ENCODE peak calls at places on chromosomes 7 and 10, in five cellular contexts. T is colonic mucosa, Z is SK-N-SH, Q is mesenchymal stem cell, L is heart left ventricle. H is an unnamed sample. For H3K4me1, the result is how much of the 10 kb centered on the place peaks cover.

GRCh38 chr10:86305521-86305920 is 61.1 kb downstream of the GRID1 start:
- DNase-seq in T (no peak), Z (no peak), Q (no peak), L (no peak), H (no peak)

GRCh38 chr7:51067757-51068156 is 248.9 kb downstream of the COBL start:
- DNase-seq in T (peak), Z (peak), Q (peak), L (peak), H (peak)

GRCh38 chr7:119515214-119515613 is 757.8 kb upstream of the KCND2 start:
- DNase-seq in T (no peak), Z (no peak), Q (no peak), L (no peak), H (no peak)

GRCh38 chr10:116382290-116382689 is 45.4 kb upstream of the PNLIPRP3 start:
- DNase-seq in T (no peak), Z (no peak), Q (no peak), L (no peak), H (no peak)

GRCh38 chr10:43383204-43383971 is 12.0 kb downstream of the FXYD4 start:
- DNase-seq in T (no peak), Z (no peak), Q (no peak), L (no peak), H (no peak)

GRCh38 chr7:32936686-32937085 is 20.6 kb upstream of the FKBP9 start:
- DNase-seq in T (no peak), Z (no peak), Q (no peak), L (no peak), H (no peak)

GRCh38 chr10:76550806-76551205 is 1086.8 kb downstream of the KCNMA1 start:
- DNase-seq in T (no peak), Z (no peak), Q (peak), L (no peak), H (no peak)

GRCh38 chr10:127150136-127150535 is 46.3 kb downstream of the INSYN2A start:
- DNase-seq in T (no peak), Z (no peak), Q (peak), L (no peak), H (no peak)

GRCh38 chr7:28979791-28980190 is 21.7 kb upstream of the TRIL start:
- DNase-seq in T (no peak), Z (no peak), Q (no peak), L (no peak), H (no peak)
- H3K4me1 ChIP-seq in T (under half), Z (under half), Q (under half), L (under half), H (under half)

GRCh38 chr10:103762924-103763323 is 92.5 kb downstream of the SH3PXD2A start:
- DNase-seq in T (no peak), Z (no peak), Q (no peak), L (no peak), H (no peak)
- H3K4me1 ChIP-seq in T (under half), Z (under half), Q (under half), L (half or more), H (under half)

GRCh38 chr10:78721231-78721630 is 347.5 kb upstream of the ZMIZ1 start:
- DNase-seq in T (no peak), Z (no peak), Q (no peak), L (no peak), H (no peak)
- H3K4me1 ChIP-seq in T (under half), Z (under half), Q (under half), L (under half), H (under half)

GRCh38 chr7:73896454-73896853 is 35.5 kb downstream of the TMEM270 start:
- DNase-seq in T (no peak), Z (no peak), Q (no peak), L (no peak), H (no peak)

GRCh38 chr7:73892003-73892975 is 31.3 kb downstream of the TMEM270 start:
- DNase-seq in T (no peak), Z (no peak), Q (no peak), L (no peak), H (peak)

GRCh38 chr7:73895626-73896025 is 34.7 kb downstream of the TMEM270 start:
- DNase-seq in T (no peak), Z (no peak), Q (no peak), L (no peak), H (no peak)

GRCh38 chr7:73893342-73894101 is 32.6 kb downstream of the TMEM270 start:
- DNase-seq in T (no peak), Z (no peak), Q (no peak), L (peak), H (no peak)

GRCh38 chr7:73894851-73895441 is 34.0 kb downstream of the TMEM270 start:
- DNase-seq in T (no peak), Z (peak), Q (peak), L (peak), H (no peak)
- H3K4me1 ChIP-seq in T (under half), Z (under half), Q (under half), L (under half), H (under half)

GRCh38 chr10:80410122-80410521 is 1.8 kb downstream of the PRXL2A start:
- DNase-seq in T (peak), Z (peak), Q (peak), L (no peak), H (peak)

GRCh38 chr10:80407836-80408197 is 534 bp upstream of the PRXL2A start:
- DNase-seq in T (peak), Z (peak), Q (peak), L (peak), H (peak)

GRCh38 chr10:80406249-80406648 is 2.1 kb upstream of the PRXL2A start:
- DNase-seq in T (no peak), Z (no peak), Q (peak), L (no peak), H (no peak)

GRCh38 chr10:80409121-80409520 is 770 bp downstream of the PRXL2A start:
- DNase-seq in T (peak), Z (peak), Q (no peak), L (no peak), H (peak)

GRCh38 chr10:80408198-80409085 is at the start of gene PRXL2A:
- DNase-seq in T (peak), Z (peak), Q (peak), L (peak), H (peak)
- H3K4me1 ChIP-seq in T (under half), Z (half or more), Q (under half), L (half or more), H (under half)

DNA sequence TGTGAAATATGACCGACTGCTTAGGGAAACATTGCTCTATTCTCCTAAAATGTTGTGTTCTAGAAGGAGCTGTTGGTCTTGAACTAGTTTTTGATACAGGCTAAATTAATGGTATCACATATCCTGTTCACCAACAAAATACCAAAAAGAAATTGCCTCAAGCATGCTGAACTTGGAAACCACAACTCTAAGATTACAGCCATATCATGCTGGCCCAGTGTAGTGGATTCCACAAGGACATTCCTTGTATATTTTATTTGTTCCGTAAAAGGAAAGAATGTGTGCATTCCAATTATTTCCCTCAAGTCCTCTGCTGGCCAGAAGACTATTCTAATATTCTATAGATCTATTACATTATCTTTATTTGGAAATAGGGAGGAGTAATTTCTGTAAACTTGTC is 1.7 kb upstream of the NEBL start:
- DNase-seq in T (no peak), Z (no peak), Q (no peak), L (no peak), H (no peak)
- H3K4me1 ChIP-seq in T (under half), Z (under half), Q (under half), L (under half), H (under half)

GRCh38 chr7:105241198-105241597 is 147.5 kb downstream of the SRPK2 start:
- DNase-seq in T (no peak), Z (no peak), Q (no peak), L (no peak), H (no peak)
- H3K4me1 ChIP-seq in T (under half), Z (under half), Q (under half), L (under half), H (under half)

DNA sequence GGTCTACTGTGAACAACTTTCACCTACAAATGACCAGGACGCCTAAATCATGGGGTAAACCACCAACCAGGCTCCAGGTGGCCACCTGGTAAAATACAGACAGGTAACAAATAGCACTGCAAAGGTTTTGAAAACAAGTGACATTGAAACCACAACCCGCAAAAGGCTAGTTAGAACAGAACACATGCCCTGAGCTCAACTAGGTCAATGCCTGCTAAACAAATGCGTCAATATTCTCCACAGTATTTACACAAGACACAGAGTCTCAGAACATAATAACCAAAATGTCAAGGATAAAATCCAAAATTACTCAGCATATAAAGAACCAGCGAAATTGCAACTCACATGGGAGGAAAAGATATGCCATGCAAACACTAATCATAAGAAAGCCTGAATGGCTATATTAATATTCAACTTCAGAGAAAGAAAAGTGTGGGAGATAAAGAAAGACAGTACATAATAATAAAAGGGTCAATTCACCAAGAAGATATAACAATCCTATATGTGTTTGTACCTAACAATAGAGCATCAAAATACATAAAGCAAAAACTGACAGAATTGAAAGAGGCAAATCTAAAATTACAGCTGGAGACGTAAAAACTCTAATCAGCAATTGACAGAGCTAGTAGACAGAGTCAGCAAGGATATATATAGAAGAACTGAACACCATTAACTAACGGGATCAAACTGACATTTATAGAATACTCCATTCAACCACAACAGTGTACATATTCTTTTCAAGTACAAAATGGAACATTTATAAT is 47.6 kb downstream of the SMURF1 start:
- DNase-seq in T (no peak), Z (no peak), Q (peak), L (no peak), H (no peak)
- H3K4me1 ChIP-seq in T (under half), Z (under half), Q (under half), L (under half), H (under half)

GRCh38 chr7:134948736-134949135 is 37.6 kb upstream of the AGBL3 start:
- DNase-seq in T (no peak), Z (no peak), Q (peak), L (no peak), H (no peak)

GRCh38 chr7:134947329-134947728 is 39.0 kb upstream of the AGBL3 start:
- DNase-seq in T (no peak), Z (no peak), Q (no peak), L (no peak), H (no peak)

GRCh38 chr7:134949171-134949570 is 37.1 kb upstream of the AGBL3 start:
- DNase-seq in T (no peak), Z (no peak), Q (peak), L (no peak), H (no peak)

GRCh38 chr7:134948246-134948645 is 38.1 kb upstream of the AGBL3 start:
- DNase-seq in T (no peak), Z (no peak), Q (no peak), L (no peak), H (no peak)

GRCh38 chr7:134947831-134948230 is 38.5 kb upstream of the AGBL3 start:
- DNase-seq in T (no peak), Z (no peak), Q (no peak), L (no peak), H (no peak)
- H3K4me1 ChIP-seq in T (under half), Z (under half), Q (under half), L (under half), H (under half)

DNA sequence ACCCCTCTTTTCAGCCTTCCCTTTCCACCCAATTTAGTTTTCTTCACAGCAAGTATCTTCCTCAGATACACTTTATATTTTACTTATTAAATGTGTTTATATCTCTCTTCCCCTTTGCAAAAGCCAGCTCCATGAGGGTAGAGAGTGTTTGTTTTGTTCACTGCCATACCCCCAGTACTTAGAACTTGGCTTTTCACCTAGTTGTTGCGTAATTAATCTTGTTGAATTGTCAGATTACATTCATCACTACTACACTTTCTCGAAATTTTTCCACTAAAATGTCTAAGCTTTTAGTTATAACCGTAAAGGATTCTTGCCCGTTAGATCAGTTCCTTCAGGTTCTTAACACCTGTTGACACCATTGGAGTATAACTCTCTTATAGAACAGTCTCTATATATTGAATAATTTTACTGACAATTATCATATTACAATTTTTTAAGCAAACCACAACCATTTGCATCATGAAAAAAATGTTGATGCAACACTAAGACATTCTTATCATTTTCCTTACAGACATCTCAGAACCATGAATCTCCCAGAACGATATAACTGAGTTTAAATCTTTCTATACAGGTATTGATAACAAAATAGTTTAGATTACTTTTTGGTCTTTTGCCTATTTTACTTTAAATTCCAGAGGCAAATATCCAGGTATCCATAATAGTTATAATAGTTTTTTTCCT is 29.9 kb downstream of the VWDE start:
- DNase-seq in T (no peak), Z (no peak), Q (no peak), L (no peak), H (no peak)
- H3K4me1 ChIP-seq in T (under half), Z (under half), Q (under half), L (under half), H (under half)

H was measured in small intestine.